ENCODE peak calls at places on chromosomes 4 and X, in eight cellular contexts. F is activated CD8-positive, alpha-beta memory T cell treated with anti-CD3 and anti-CD28 coated beads, Interleukin-2, amount 50 U/mL, for 48 hours; Z is T-helper 17 cell; W is fibroblast of mammary gland; I is germinal center; Y is activated CD4-positive, alpha-beta T cell treated with anti-CD3 and anti-CD28 coated beads for 36 hours; B is glutamatergic neuron; R is IMR-90. J is an unnamed sample.

GRCh38 chr4:140256941-140257340 is 103.0 kb upstream of the MAML3 start:
- DNase-seq in W (no peak), R (peak), Y (no peak), Z (no peak), I (no peak), B (no peak), F (no peak), J (no peak)

GRCh38 chrX:80812176-80812575 is 2.5 kb upstream of the BRWD3 start:
- DNase-seq in F (peak), B (peak), Y (peak), Z (no peak), I (no peak), R (peak), W (no peak), J (no peak)

GRCh38 chr4:89570931-89571330 is 263.3 kb upstream of the GPRIN3 start:
- DNase-seq in I (no peak), Z (no peak), Y (no peak), R (no peak), W (no peak), B (no peak), F (no peak), J (no peak)

GRCh38 chr4:161382655-161383054 is 781.1 kb downstream of the FSTL5 start:
- DNase-seq in Z (no peak), B (no peak), Y (no peak), R (no peak), W (no peak), I (no peak), F (no peak), J (no peak)

GRCh38 chr4:3706111-3706511 is 60.1 kb upstream of the ADRA2C start:
- DNase-seq in I (no peak), W (no peak), B (no peak), F (no peak), Y (no peak), Z (no peak), R (no peak), J (no peak)

GRCh38 chr4:2256781-2257191 is 5.1 kb downstream of the MXD4 start:
- DNase-seq in Z (no peak), I (no peak), R (no peak), W (peak), Y (peak), B (no peak), F (peak), J (no peak)

GRCh38 chr4:36224969-36225903 is 19.1 kb downstream of the ARAP2 start:
- DNase-seq in Z (no peak), W (no peak), F (no peak), R (no peak), I (no peak), B (no peak), Y (no peak), J (no peak)

GRCh38 chr4:80709082-80709869 is 321.2 kb upstream of the BMP3 start:
- DNase-seq in W (no peak), B (no peak), Y (no peak), F (no peak), I (no peak), Z (no peak), R (no peak), J (no peak)

GRCh38 chr4:90970021-90970420 is 842.8 kb downstream of the CCSER1 start:
- DNase-seq in W (no peak), F (no peak), R (no peak), I (no peak), Y (no peak), Z (no peak), B (no peak), J (no peak)

GRCh38 chr4:112975567-112976355 is 73.7 kb upstream of the ANK2 start:
- DNase-seq in Z (no peak), Y (no peak), F (no peak), W (no peak), I (no peak), B (no peak), R (no peak), J (no peak)

GRCh38 chrX:101550825-101551767 is 749 bp downstream of the ARMCX1 start:
- DNase-seq in Y (peak), Z (no peak), I (no peak), B (peak), R (peak), F (no peak), W (peak), J (no peak)

GRCh38 chr4:123127218-123127617 is 204.8 kb upstream of the NUDT6 start:
- DNase-seq in W (peak), R (peak), Y (no peak), F (no peak), Z (no peak), I (no peak), B (no peak), J (no peak)

GRCh38 chrX:53086464-53086863 is 4.3 kb downstream of the TSPYL2 start:
- DNase-seq in Y (no peak), R (no peak), Z (no peak), I (no peak), W (peak), F (no peak), B (no peak), J (no peak)

GRCh38 chr4:45550766-45551366 is 573.0 kb downstream of the GABRG1 start:
- DNase-seq in F (no peak), W (no peak), I (no peak), B (no peak), Z (no peak), Y (no peak), R (no peak), J (no peak)

GRCh38 chrX:68648960-68649359 is 1.5 kb downstream of the STARD8 start:
- DNase-seq in I (no peak), Y (no peak), F (no peak), W (peak), B (no peak), R (peak), Z (no peak), J (no peak)

GRCh38 chr4:7263166-7263565 is 70.8 kb downstream of the SORCS2 start:
- DNase-seq in I (no peak), Y (no peak), R (no peak), W (no peak), B (no peak), F (no peak), Z (no peak), J (no peak)

GRCh38 chr4:153079824-153080486 is 124.3 kb upstream of the TRIM2 start:
- DNase-seq in Y (no peak), F (no peak), Z (no peak), I (no peak), B (no peak), R (no peak), W (no peak), J (no peak)

GRCh38 chrX:21798677-21799219 is 40.7 kb upstream of the MBTPS2 start:
- DNase-seq in Y (no peak), F (no peak), Z (no peak), B (no peak), R (peak), I (no peak), W (peak), J (no peak)

GRCh38 chr4:1130318-1131186 is 17.2 kb upstream of the RNF212 start:
- DNase-seq in B (peak), Y (peak), Z (peak), F (peak), W (peak), R (peak), I (peak), J (no peak)

GRCh38 chr4:17550549-17550948 is 26.4 kb upstream of the LAP3 start:
- DNase-seq in B (no peak), R (no peak), Z (no peak), I (no peak), W (no peak), F (no peak), Y (no peak), J (no peak)

GRCh38 chr4:102696763-102697162 is 64.0 kb downstream of the MANBA start:
- DNase-seq in W (no peak), R (peak), F (no peak), B (no peak), Y (no peak), I (no peak), Z (no peak), J (no peak)

GRCh38 chr4:138090145-138090917 is 151.8 kb downstream of the SLC7A11 start:
- DNase-seq in Z (no peak), F (peak), Y (peak), I (peak), B (peak), R (peak), W (peak), J (no peak)

GRCh38 chr4:39699676-39700409 is 1.9 kb downstream of the UBE2K start:
- DNase-seq in B (no peak), R (peak), W (peak), I (no peak), Z (no peak), Y (no peak), F (no peak), J (no peak)

GRCh38 chr4:5051210-5051691 is at the start of gene STK32B:
- DNase-seq in B (peak), Z (no peak), F (peak), R (peak), I (peak), W (peak), Y (peak), J (peak)

GRCh38 chr4:11543710-11544109 is 115.0 kb upstream of the HS3ST1 start:
- DNase-seq in R (peak), B (no peak), Z (no peak), Y (no peak), I (no peak), F (no peak), W (peak), J (no peak)

GRCh38 chr4:15955670-15956069 is 7.3 kb downstream of the FGFBP2 start:
- DNase-seq in I (no peak), B (no peak), F (no peak), R (peak), W (peak), Z (no peak), Y (no peak), J (no peak)

GRCh38 chrX:40146471-40147398 is 49.0 kb upstream of the BCOR start:
- DNase-seq in F (no peak), W (no peak), R (peak), B (peak), I (no peak), Z (no peak), Y (peak), J (peak)

GRCh38 chrX:41010188-41010846 is 74.9 kb upstream of the USP9X start:
- DNase-seq in Y (peak), F (peak), W (peak), I (peak), B (peak), R (peak), Z (peak), J (no peak)

J was measured in type B pancreatic cell.